ENCODE peak calls at places on chromosomes 16 and 17, in four cellular contexts. One of them, this sample, is unnamed.

GRCh38 chr17:30239089-30239462 is 3.6 kb upstream of the SLC6A4 start:
- DNase-seq in NCI-H460: no peak
- DNase-seq in activated T-cell treated with anti-CD3 and anti-CD28 coated beads for 24 hours: no peak
- DNase-seq in COLO829: no peak
- DNase-seq in this sample: no peak

GRCh38 chr16:3961449-3961849 is 80.9 kb upstream of the CREBBP start:
- DNase-seq in NCI-H460: no peak
- DNase-seq in activated T-cell treated with anti-CD3 and anti-CD28 coated beads for 24 hours: no peak
- DNase-seq in COLO829: peak
- DNase-seq in this sample: no peak

GRCh38 chr16:72990003-72990521 is 57.9 kb downstream of the ZFHX3 start:
- DNase-seq in NCI-H460: peak
- DNase-seq in activated T-cell treated with anti-CD3 and anti-CD28 coated beads for 24 hours: no peak
- DNase-seq in COLO829: no peak
- DNase-seq in this sample: no peak

GRCh38 chr16:263944-264343 is 11.8 kb downstream of the RGS11 start:
- DNase-seq in NCI-H460: no peak
- DNase-seq in activated T-cell treated with anti-CD3 and anti-CD28 coated beads for 24 hours: no peak
- DNase-seq in COLO829: no peak
- DNase-seq in this sample: no peak

GRCh38 chr17:74008196-74008595 is 195.3 kb upstream of the RPL38 start:
- DNase-seq in NCI-H460: peak
- DNase-seq in activated T-cell treated with anti-CD3 and anti-CD28 coated beads for 24 hours: peak
- DNase-seq in COLO829: peak
- DNase-seq in this sample: no peak

GRCh38 chr17:73795730-73796129 is 151.5 kb upstream of the SDK2 start:
- DNase-seq in NCI-H460: no peak
- DNase-seq in activated T-cell treated with anti-CD3 and anti-CD28 coated beads for 24 hours: no peak
- DNase-seq in COLO829: no peak
- DNase-seq in this sample: no peak

GRCh38 chr17:66952031-66952524 is 12.4 kb upstream of the CACNG4 start:
- DNase-seq in NCI-H460: peak
- DNase-seq in activated T-cell treated with anti-CD3 and anti-CD28 coated beads for 24 hours: no peak
- DNase-seq in COLO829: no peak
- DNase-seq in this sample: no peak

GRCh38 chr16:69553332-69553731 is 12.4 kb upstream of the NFAT5 start:
- DNase-seq in NCI-H460: no peak
- DNase-seq in activated T-cell treated with anti-CD3 and anti-CD28 coated beads for 24 hours: no peak
- DNase-seq in COLO829: no peak
- DNase-seq in this sample: no peak

This sample was measured in stimulated activated naive B cell treated with anti-CD40 and anti-IgM and Interleukin-4, amounts not matched to agents 10 μg/mL and 1 μg/mL and 100 μg/mL, for 72 hours.